ENCODE peak calls at places on chromosomes 5 and 9, in five cellular contexts. L is IMR-90, Y is endodermal cell, N is HCT116, J is MM.1S. H is an unnamed sample.

GRCh38 chr9:127132921-127133647 is 10.6 kb upstream of the ANGPTL2 start:
- DNase-seq in J (no peak), L (peak; percentile 75), Y (peak; percentile 84), N (no peak), H (no peak)

GRCh38 chr5:95668216-95668615 is 14.6 kb downstream of the SPATA9 start:
- DNase-seq in N (no peak), J (no peak), Y (no peak), L (peak; percentile 54), H (no peak)

GRCh38 chr9:34603610-34604231 is 8.2 kb downstream of the RPP25L start:
- DNase-seq in Y (peak; percentile 96), J (peak; percentile 73), N (peak; percentile 42), L (peak; percentile 63), H (peak; percentile 89)

GRCh38 chr5:456351-457194 is 13.6 kb downstream of the EXOC3 start:
- DNase-seq in L (no peak), Y (peak; percentile 29), J (no peak), N (no peak), H (peak; percentile 57)

GRCh38 chr5:145801195-145801594 is 33.9 kb downstream of the PRELID2 start:
- DNase-seq in Y (no peak), L (no peak), N (no peak), J (no peak), H (no peak)

GRCh38 chr5:97737608-97738007 is 554.6 kb upstream of the RIOK2 start:
- DNase-seq in J (no peak), L (no peak), N (no peak), Y (no peak), H (no peak)

GRCh38 chr5:109567374-109568044 is 122.2 kb upstream of the MAN2A1 start:
- DNase-seq in J (no peak), Y (no peak), N (no peak), L (peak; percentile 28), H (no peak)

GRCh38 chr9:15642369-15642962 is 89.6 kb downstream of the CCDC171 start:
- DNase-seq in J (peak; percentile 14), L (peak; percentile 53), N (peak; percentile 43), Y (no peak), H (no peak)

GRCh38 chr5:126454081-126454480 is 30.9 kb downstream of the GRAMD2B start:
- DNase-seq in Y (no peak), J (no peak), N (no peak), L (no peak), H (no peak)

GRCh38 chr5:131536211-131536826 is 98.7 kb downstream of the RAPGEF6 start:
- DNase-seq in L (peak; percentile 74), N (no peak), Y (no peak), J (peak; percentile 52), H (no peak)

GRCh38 chr5:56026863-56027300 is 32.1 kb upstream of the IL6ST start:
- DNase-seq in Y (no peak), L (peak; percentile 94), N (no peak), J (no peak), H (no peak)

GRCh38 chr9:89095755-89096154 is 82.9 kb downstream of the SHC3 start:
- DNase-seq in L (peak; percentile 38), N (no peak), J (no peak), Y (no peak), H (no peak)

GRCh38 chr9:85043248-85043647 is 373.7 kb downstream of the NTRK2 start:
- DNase-seq in Y (no peak), L (no peak), N (no peak), J (no peak), H (no peak)

GRCh38 chr5:9765421-9765820 is 135.3 kb upstream of the TAS2R1 start:
- DNase-seq in N (no peak), J (no peak), Y (no peak), L (peak; percentile 93), H (no peak)

GRCh38 chr5:61332369-61332745 is 299 bp downstream of the ZSWIM6 start:
- DNase-seq in J (peak; percentile 32), L (no peak), N (no peak), Y (no peak), H (peak; percentile 88)

GRCh38 chr5:7850533-7851239 is at the start of gene CFAP90:
- DNase-seq in Y (peak; percentile 98), N (no peak), J (no peak), L (peak; percentile 30), H (peak; percentile 91)

GRCh38 chr5:124203308-124203707 is 543.1 kb downstream of the ZNF608 start:
- DNase-seq in N (no peak), J (no peak), Y (peak; percentile 42), L (no peak), H (no peak)

GRCh38 chr5:82159014-82159413 is 119.1 kb downstream of the RPS23 start:
- DNase-seq in N (peak; percentile 53), Y (no peak), J (no peak), L (peak; percentile 65), H (no peak)

GRCh38 chr9:4305065-4305481 is 5.2 kb upstream of the GLIS3 start:
- DNase-seq in Y (no peak), N (no peak), L (no peak), J (no peak), H (no peak)

GRCh38 chr9:89475891-89476440 is 21.9 kb downstream of the SEMA4D start:
- DNase-seq in L (no peak), Y (no peak), J (no peak), N (no peak), H (no peak)

GRCh38 chr5:16891043-16891442 is 45.0 kb downstream of the MYO10 start:
- DNase-seq in N (no peak), J (no peak), Y (no peak), L (no peak), H (no peak)

GRCh38 chr5:108711898-108712297 is 35.8 kb upstream of the FER start:
- DNase-seq in J (no peak), L (no peak), N (no peak), Y (no peak), H (no peak)

GRCh38 chr5:134466241-134467069 is 54.8 kb upstream of the CDKN2AIPNL start:
- DNase-seq in N (peak; percentile 80), L (peak; percentile 55), Y (peak; percentile 95), J (no peak), H (peak; percentile 99)

GRCh38 chr9:101514056-101514455 is 19.6 kb upstream of the RNF20 start:
- DNase-seq in L (peak; percentile 72), J (no peak), Y (no peak), N (no peak), H (no peak)

GRCh38 chr5:159781626-159782157 is 134.6 kb upstream of the ADRA1B start:
- DNase-seq in Y (no peak), J (no peak), L (no peak), N (no peak), H (no peak)

GRCh38 chr5:128613111-128613510 is 75.1 kb upstream of the FBN2 start:
- DNase-seq in Y (no peak), L (no peak), J (no peak), N (no peak), H (no peak)

GRCh38 chr5:55308254-55308836 is 556 bp downstream of the MTREX start:
- DNase-seq in J (peak; percentile 33), Y (no peak), L (peak; percentile 19), N (no peak), H (no peak)

GRCh38 chr5:169495252-169495548 is 88.4 kb upstream of the SPDL1 start:
- DNase-seq in J (no peak), N (no peak), L (no peak), Y (no peak), H (no peak)

DNA sequence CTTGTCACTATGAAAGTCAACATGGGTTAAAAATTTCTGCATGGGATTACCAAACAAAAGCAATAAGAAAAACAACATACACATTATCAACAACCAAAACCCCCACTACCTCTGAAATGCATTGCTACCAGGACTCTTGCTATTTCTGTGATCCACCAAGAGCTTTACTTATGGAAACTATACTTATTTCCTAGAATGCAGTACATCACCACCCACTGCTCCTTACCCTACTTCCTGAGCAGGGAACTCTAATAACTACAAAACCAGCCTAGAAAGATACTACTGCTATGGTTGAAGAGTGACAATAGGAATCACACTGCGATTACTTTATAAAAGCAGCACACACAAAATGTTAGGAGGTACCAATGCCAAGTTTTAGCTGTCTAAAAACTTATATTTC is 22.2 kb downstream of the LURAP1L start:
- DNase-seq in N (no peak), Y (no peak), L (no peak), J (no peak), H (no peak)
- H3K9ac ChIP-seq in N (no peak overlapping the region), Y (no peak overlapping the region), L (no peak overlapping the region), J (no peak overlapping the region), H (no peak overlapping the region)

DNA sequence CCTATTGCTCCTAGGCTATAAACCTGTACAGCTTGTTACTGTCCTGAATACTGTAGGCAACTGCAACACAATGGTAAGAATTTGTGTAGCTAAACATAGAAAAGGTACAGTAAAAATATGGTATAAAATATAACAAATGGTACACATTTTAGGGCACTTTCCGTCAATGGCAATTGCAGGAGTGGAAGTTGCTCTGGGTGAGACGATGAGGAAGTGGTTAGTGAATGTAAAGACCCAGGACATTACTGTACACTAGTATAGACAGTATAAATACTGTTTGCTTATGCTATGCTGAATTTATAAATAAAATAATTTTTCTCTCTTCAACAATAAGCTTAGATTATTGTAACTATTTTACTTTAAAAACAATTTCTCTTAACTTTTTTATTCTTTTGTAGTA is 15.6 kb upstream of the ADRB2 start:
- DNase-seq in L (no peak), Y (no peak), J (no peak), N (no peak), H (no peak)
- H3K4me3 ChIP-seq in L (no peak overlapping the region), Y (no peak overlapping the region), J (no peak overlapping the region), N (no peak overlapping the region), H (no peak overlapping the region)

GRCh38 chr5:6383376-6383775 is 5.0 kb upstream of the MED10 start:
- DNase-seq in L (no peak), N (no peak), Y (peak; percentile 60), J (no peak), H (no peak)
- H3K9ac ChIP-seq in L (no peak overlapping the region), N (no peak overlapping the region), Y (no peak overlapping the region), J (no peak overlapping the region), H (no peak overlapping the region)

DNA sequence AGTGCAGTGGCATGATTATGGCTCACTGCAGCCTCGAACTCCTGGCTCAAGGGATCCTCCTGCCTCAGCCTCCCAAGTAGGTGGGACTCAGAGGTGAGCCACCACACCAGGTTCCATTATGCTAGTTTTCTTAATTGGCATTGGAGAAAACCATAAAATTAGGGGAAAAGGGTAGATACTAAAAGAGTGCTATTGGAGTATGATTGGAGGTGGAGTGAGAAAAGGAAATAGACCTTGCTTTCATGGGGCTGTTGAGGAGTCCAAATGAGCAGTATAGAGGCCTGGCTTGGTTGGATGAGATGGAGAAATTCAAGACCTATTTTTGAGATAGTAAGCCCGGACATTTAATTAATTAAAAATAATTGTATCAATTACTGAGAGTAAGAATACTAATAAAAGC is 888 bp upstream of the BRD3OS start:
- DNase-seq in N (no peak), J (no peak), L (no peak), Y (no peak), H (peak; percentile 21)
- H3K4me3 ChIP-seq in N (peak overlapping the region; percentile 46), J (no peak overlapping the region), L (peak overlapping the region; percentile 50), Y (no peak overlapping the region), H (peak overlapping the region; percentile 69)

DNA sequence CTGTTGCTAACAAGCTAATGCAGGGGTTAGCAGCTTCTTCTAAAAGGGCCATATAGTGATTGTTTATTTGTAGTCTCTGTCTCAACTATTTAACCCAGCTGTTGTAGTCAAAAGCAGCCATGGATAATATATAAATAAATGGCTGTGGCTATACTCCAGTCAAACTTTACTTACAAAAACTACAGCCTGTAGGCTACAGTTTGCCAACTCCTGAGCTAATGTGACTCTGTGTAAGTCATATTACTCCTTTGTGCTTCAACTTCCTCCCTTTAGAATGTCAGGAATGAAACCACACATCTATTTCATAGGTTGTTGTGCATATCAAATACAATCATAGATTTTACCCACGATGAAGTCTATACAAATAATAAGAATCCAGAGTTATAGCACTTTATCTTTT is 21.7 kb downstream of the STOM start:
- DNase-seq in L (peak; percentile 55), Y (no peak), J (no peak), N (no peak), H (no peak)
- H3K9ac ChIP-seq in L (no peak overlapping the region), Y (no peak overlapping the region), J (no peak overlapping the region), N (no peak overlapping the region), H (no peak overlapping the region)